ENCODE peak calls at places on chromosomes 7 and 10, in seven cellular contexts. G, E, Q, X, H, W and D are unnamed samples.

GRCh38 chr10:19783721-19784120 is 32.5 kb upstream of the PLXDC2 start:
- DNase-seq in W (no peak), X (no peak), H (no peak), E (no peak), G (no peak), Q (no peak), D (no peak)

GRCh38 chr10:108757946-108758345 is 1165.4 kb downstream of the XPNPEP1 start:
- DNase-seq in E (no peak), W (no peak), X (no peak), H (peak), Q (no peak), G (no peak), D (no peak)

GRCh38 chr10:16986082-16986405 is 143.6 kb downstream of the CUBN start:
- DNase-seq in Q (no peak), G (no peak), W (no peak), X (no peak), E (no peak), H (no peak), D (no peak)

GRCh38 chr7:83819911-83820310 is 171.0 kb upstream of the SEMA3E start:
- DNase-seq in H (no peak), W (no peak), G (no peak), E (no peak), X (no peak), Q (no peak), D (no peak)

GRCh38 chr7:100965723-100966541 is 3.4 kb upstream of the MUC12 start:
- DNase-seq in G (peak), X (peak), H (peak), Q (peak), E (peak), W (peak), D (peak)

GRCh38 chr10:130396044-130396443 is 259.9 kb downstream of the GLRX3 start:
- DNase-seq in W (no peak), X (no peak), H (no peak), G (no peak), Q (no peak), E (no peak), D (no peak)

GRCh38 chr7:71348751-71349415 is 216.9 kb downstream of the GALNT17 start:
- DNase-seq in W (no peak), H (peak), X (peak), Q (no peak), E (no peak), G (no peak), D (no peak)

GRCh38 chr10:132484922-132485321 is 52.7 kb upstream of the INPP5A start:
- DNase-seq in H (no peak), W (no peak), G (no peak), E (no peak), X (no peak), Q (no peak), D (no peak)

GRCh38 chr7:47191876-47192291 is 390.0 kb downstream of the TNS3 start:
- DNase-seq in W (no peak), Q (no peak), G (no peak), H (no peak), X (no peak), E (no peak), D (no peak)

GRCh38 chr7:143345428-143345900 is 17.0 kb downstream of the FAM131B start:
- DNase-seq in X (peak), W (no peak), G (no peak), Q (peak), H (no peak), E (peak), D (peak)

GRCh38 chr7:2404714-2405119 is 1.3 kb downstream of the CHST12 start:
- DNase-seq in H (no peak), G (no peak), W (no peak), E (no peak), Q (no peak), X (no peak), D (no peak)

GRCh38 chr10:29177266-29177832 is 111.5 kb upstream of the LYZL1 start:
- DNase-seq in E (no peak), W (no peak), X (no peak), Q (no peak), H (peak), G (no peak), D (no peak)

GRCh38 chr7:116284390-116284789 is 74.1 kb downstream of the TES start:
- DNase-seq in E (no peak), G (peak), H (no peak), W (peak), Q (no peak), X (no peak), D (no peak)

GRCh38 chr10:106424981-106425380 is 739.5 kb downstream of the SORCS1 start:
- DNase-seq in X (no peak), W (peak), G (no peak), E (no peak), H (no peak), Q (no peak), D (no peak)

GRCh38 chr7:140810830-140811556 is 113.7 kb downstream of the BRAF start:
- DNase-seq in G (peak), W (peak), H (peak), X (peak), Q (peak), E (peak), D (peak)

GRCh38 chr10:49194212-49194920 is 6.2 kb upstream of the TMEM273 start:
- DNase-seq in Q (no peak), X (no peak), G (no peak), W (no peak), H (no peak), E (no peak), D (no peak)